ENCODE peak calls at places on chromosomes 11 and 22, in seven cellular contexts. U is SK-N-SH, S is suprapubic skin, V is ovary, F is sigmoid colon, H is A549, B is esophagus muscularis mucosa. Z is an unnamed sample. For H3K4me1, the result is how much of the 10 kb centered on the place peaks cover.

GRCh38 chr11:14969922-14970323 is 2.2 kb downstream of the CALCA start:
- DNase-seq in U (peak), S (no peak), V (no peak), F (no peak), H (no peak), B (no peak), Z (peak)

GRCh38 chr11:72405009-72405408 is 29.3 kb downstream of the CLPB start:
- DNase-seq in U (no peak), S (no peak), V (no peak), F (no peak), H (no peak), B (no peak), Z (no peak)

GRCh38 chr22:49603016-49603415 is 224.7 kb downstream of the BRD1 start:
- DNase-seq in U (no peak), S (no peak), V (no peak), F (no peak), H (no peak), B (no peak), Z (no peak)

GRCh38 chr11:9461760-9462134 is 935 bp downstream of the ZNF143 start:
- DNase-seq in U (peak), S (no peak), V (no peak), F (no peak), H (peak), B (no peak), Z (no peak)

GRCh38 chr11:34185926-34186841 is 80.8 kb downstream of the NAT10 start:
- DNase-seq in U (no peak), S (no peak), V (no peak), F (no peak), H (no peak), B (no peak), Z (no peak)

GRCh38 chr11:2109541-2110019 is 29.6 kb downstream of the IGF2 start:
- DNase-seq in U (peak), S (no peak), V (no peak), F (no peak), H (no peak), B (no peak), Z (no peak)

GRCh38 chr11:121563900-121564822 is 111.4 kb upstream of the SORL1-AS1 start:
- DNase-seq in U (no peak), S (no peak), V (no peak), F (no peak), H (no peak), B (no peak), Z (no peak)

GRCh38 chr11:17259931-17260499 is 16.5 kb upstream of the NUCB2 start:
- DNase-seq in U (no peak), S (no peak), V (no peak), F (no peak), H (no peak), B (no peak), Z (no peak)

GRCh38 chr22:19958083-19959042 is 16.7 kb upstream of the TXNRD2 start:
- DNase-seq in U (no peak), S (no peak), V (no peak), F (peak), H (no peak), B (no peak), Z (no peak)

GRCh38 chr11:43691332-43691731 is 10.8 kb downstream of the HSD17B12 start:
- DNase-seq in U (no peak), S (no peak), V (no peak), F (no peak), H (no peak), B (no peak), Z (no peak)

GRCh38 chr11:43691806-43692205 is 11.3 kb downstream of the HSD17B12 start:
- DNase-seq in U (no peak), S (no peak), V (no peak), F (no peak), H (no peak), B (no peak), Z (no peak)

GRCh38 chr11:43687120-43687791 is 6.7 kb downstream of the HSD17B12 start:
- DNase-seq in U (no peak), S (no peak), V (no peak), F (no peak), H (no peak), B (no peak), Z (peak)

GRCh38 chr11:43690929-43691328 is 10.4 kb downstream of the HSD17B12 start:
- DNase-seq in U (no peak), S (no peak), V (no peak), F (no peak), H (no peak), B (no peak), Z (no peak)

GRCh38 chr11:43689167-43689566 is 8.6 kb downstream of the HSD17B12 start:
- DNase-seq in U (no peak), S (no peak), V (no peak), F (no peak), H (no peak), B (no peak), Z (no peak)
- H3K4me1 ChIP-seq in U (under half), S (under half), V (under half), F (under half), H (under half), B (under half), Z (under half)

GRCh38 chr11:70000228-70000627 is 77.9 kb upstream of the ANO1 start:
- DNase-seq in U (no peak), S (no peak), V (no peak), F (no peak), H (no peak), B (no peak), Z (no peak)
- TF ChIP-seq EP300 in U (no peak), S (no peak), V (no peak), F (no peak), H (no peak), B (no peak), Z (no peak)

DNA sequence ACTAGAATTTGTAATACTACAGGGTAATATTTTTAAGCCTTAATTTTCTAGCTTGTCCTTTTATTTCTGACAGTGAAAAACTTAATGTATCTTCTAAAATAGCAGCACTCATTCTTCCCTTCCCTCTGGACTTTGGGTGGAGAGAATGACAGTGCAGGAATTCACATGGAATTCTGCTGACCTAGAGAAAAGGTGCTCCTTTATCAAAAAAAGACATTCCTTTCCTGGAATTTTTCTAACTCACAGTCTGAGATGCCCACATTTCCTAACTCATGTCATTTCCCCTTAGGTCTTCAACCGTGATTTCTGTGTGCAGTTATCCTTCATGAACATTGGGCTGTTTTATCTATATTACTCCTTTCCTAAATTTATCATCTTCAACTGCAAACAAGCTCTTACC is 137.8 kb upstream of the PDGFD start:
- DNase-seq in U (no peak), S (no peak), V (no peak), F (no peak), H (no peak), B (no peak), Z (no peak)
- H3K4me1 ChIP-seq in U (under half), S (under half), V (under half), F (under half), H (under half), B (under half), Z (under half)

DNA sequence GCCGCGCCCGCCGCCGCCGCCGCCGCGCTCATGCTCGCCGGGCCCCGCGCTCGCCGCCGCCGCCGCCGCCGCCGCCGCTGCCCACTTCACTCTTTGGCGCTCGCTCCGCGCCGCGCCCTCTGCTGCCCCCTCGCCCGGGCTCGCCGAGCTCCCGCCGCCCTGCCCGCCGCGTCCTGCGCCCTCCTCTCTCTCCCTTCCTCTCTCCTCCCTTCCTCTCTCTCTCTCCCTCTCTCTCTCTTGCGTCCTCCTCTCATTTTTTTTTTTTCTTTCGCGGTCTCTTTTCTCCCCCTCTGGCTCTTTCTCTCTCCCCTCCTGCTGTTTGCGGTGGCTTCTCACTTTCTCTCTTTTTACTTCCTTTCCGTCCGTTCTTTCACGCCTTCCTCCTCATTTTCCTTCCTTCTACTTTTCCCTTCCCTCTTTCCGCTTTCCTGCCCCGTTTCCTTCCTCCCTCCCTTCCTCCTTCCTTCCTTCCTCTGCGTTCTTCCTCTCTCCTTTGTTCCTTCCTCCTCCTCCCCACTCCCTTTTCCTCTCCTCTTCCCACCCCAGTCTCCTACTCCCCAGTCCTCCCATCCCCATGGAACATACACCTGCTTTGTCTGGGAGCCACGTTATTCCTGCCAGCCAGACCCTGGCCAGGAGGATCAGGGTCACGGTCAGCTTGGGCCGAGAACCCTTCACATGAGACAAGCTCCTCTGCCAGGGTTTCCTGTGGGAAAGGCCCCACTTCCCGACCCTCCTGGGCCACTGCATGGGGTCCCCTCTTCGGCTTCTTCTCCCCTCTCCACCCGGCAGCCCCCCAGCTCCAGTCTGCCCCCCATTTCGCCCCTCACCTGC is 19.3 kb upstream of the SHISAL1 start:
- DNase-seq in U (peak), S (no peak), V (no peak), F (peak), H (peak), B (no peak), Z (no peak)
- TF ChIP-seq EP300 in U (no peak), S (no peak), V (no peak), F (no peak), H (no peak), B (no peak), Z (no peak)

GRCh38 chr22:39249081-39249704 is 4.4 kb upstream of the PDGFB start:
- DNase-seq in U (no peak), S (no peak), V (no peak), F (no peak), H (no peak), B (no peak), Z (no peak)

GRCh38 chr22:39251762-39252460 is 7.1 kb upstream of the PDGFB start:
- DNase-seq in U (no peak), S (no peak), V (no peak), F (no peak), H (no peak), B (no peak), Z (peak)

GRCh38 chr22:39252461-39253391 is 7.9 kb upstream of the PDGFB start:
- DNase-seq in U (no peak), S (no peak), V (no peak), F (no peak), H (no peak), B (no peak), Z (no peak)

GRCh38 chr22:39250131-39250530 is 5.3 kb upstream of the PDGFB start:
- DNase-seq in U (no peak), S (no peak), V (no peak), F (no peak), H (no peak), B (no peak), Z (no peak)

DNA sequence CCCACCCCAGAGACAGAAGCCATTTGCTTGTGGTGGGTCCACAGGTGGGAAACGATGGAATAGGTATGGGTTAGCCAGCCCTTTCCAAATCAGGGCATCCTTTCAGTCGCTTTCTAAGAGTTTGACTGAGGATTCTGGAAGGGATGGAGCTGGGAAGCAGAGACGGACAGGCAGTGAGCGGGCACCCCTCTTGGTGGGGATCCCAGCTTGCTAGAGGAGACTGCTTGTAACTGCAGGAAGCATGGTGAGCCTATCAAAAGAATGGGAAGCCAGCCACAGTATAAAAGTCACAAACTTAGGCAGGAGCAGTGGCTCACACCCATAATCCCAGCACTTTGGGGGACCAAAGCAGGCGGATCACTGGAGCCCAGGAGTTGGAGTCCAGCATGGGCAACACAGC is 6.1 kb upstream of the PDGFB start:
- DNase-seq in U (no peak), S (no peak), V (no peak), F (no peak), H (no peak), B (no peak), Z (no peak)
- H3K4me1 ChIP-seq in U (under half), S (under half), V (under half), F (under half), H (under half), B (under half), Z (under half)

DNA sequence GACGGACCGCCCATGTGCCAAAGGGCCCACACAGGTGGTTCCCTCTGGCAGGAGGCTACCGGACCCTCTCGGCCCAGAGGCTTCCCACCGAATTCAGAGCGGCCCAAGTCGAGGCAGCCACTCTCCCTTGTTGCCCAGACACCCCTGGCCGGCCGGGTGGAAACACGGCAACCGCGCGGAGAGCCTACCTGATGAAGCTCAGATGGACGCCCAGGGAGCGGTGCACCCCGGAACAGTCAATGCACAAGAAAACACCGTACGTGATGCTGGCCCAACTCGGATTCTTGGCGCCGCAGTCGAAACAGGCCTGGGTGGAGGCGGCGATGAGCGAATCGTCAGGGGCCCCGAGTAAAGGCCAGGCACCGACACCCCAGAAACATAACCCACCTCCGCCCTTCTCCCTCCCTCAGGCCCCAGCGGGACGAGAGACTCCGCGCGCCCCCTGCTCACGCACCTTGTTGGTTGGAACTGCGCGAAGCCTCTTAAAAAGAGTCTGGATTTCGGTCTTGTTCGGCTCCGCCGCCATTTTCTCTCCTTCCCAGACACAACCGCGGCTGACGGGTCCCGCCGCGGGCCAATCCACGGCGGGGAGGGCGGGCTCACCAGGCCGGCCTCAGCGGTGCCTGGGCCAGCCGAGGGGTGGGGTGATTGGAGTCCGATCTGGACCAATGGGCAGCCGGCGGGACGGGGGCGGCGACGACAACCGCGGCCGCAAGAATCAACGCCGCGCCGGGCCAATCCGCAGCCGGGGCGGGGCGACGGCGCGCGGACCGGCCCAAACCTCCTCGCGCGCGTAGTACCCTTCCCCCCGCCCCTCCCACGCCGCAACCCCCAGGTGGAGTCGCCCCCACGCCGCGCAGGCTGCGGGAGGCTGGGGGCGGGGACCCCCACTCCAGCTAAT is at the start of gene ARFGAP2:
- DNase-seq in U (peak), S (peak), V (peak), F (peak), H (peak), B (peak), Z (peak)
- TF ChIP-seq EP300 in U (peak), S (no peak), V (no peak), F (no peak), H (no peak), B (no peak), Z (no peak)

GRCh38 chr11:69005183-69005630 is 7.8 kb downstream of the MRGPRF start:
- DNase-seq in U (no peak), S (peak), V (peak), F (peak), H (no peak), B (no peak), Z (no peak)

GRCh38 chr11:69005631-69006368 is 7.2 kb downstream of the MRGPRF start:
- DNase-seq in U (no peak), S (peak), V (peak), F (peak), H (no peak), B (no peak), Z (no peak)

GRCh38 chr11:69008774-69009440 is 4.1 kb downstream of the MRGPRF start:
- DNase-seq in U (peak), S (peak), V (peak), F (peak), H (peak), B (peak), Z (peak)

GRCh38 chr11:69007978-69008381 is 5.1 kb downstream of the MRGPRF start:
- DNase-seq in U (no peak), S (no peak), V (peak), F (peak), H (no peak), B (no peak), Z (no peak)

GRCh38 chr11:69006816-69007215 is 6.2 kb downstream of the MRGPRF start:
- DNase-seq in U (no peak), S (peak), V (peak), F (no peak), H (no peak), B (no peak), Z (no peak)
- H3K4me1 ChIP-seq in U (under half), S (half or more), V (under half), F (under half), H (under half), B (half or more), Z (half or more)

Z was measured in stomach.